ENCODE peak calls at places on chromosomes 5 and 9, in seven cellular contexts. Z is stimulated activated CD4-positive, alpha-beta T cell treated with anti-CD3 and anti-CD28 coated beads, Interleukin-2, amount 100 ng/mL, for 4 hours; I is stromal cell of bone marrow; P is amniotic stem cell; R is stimulated activated effector memory CD8-positive, alpha-beta T cell treated with anti-CD3 and anti-CD28 coated beads, Interleukin-12 subunit alpha, Interleukin-12 subunit beta, amount 100 ng/mL, for 72 hours; E is GM23338; O is SW 1271. U is an unnamed sample.

GRCh38 chr5:40453689-40454088 is 226.0 kb upstream of the PTGER4 start:
- DNase-seq in Z (no peak), I (no peak), P (no peak), R (no peak), E (no peak), O (no peak), U (no peak)

GRCh38 chr5:78979899-78980298 is 5.2 kb downstream of the ARSB start:
- DNase-seq in Z (no peak), I (no peak), P (no peak), R (no peak), E (no peak), O (no peak), U (no peak)

GRCh38 chr5:54882101-54882500 is 103.3 kb downstream of the ESM1 start:
- DNase-seq in Z (no peak), I (no peak), P (no peak), R (no peak), E (no peak), O (no peak), U (no peak)

GRCh38 chr9:135144581-135145108 is 57.2 kb downstream of the OLFM1 start:
- DNase-seq in Z (no peak), I (no peak), P (no peak), R (no peak), E (no peak), O (no peak), U (no peak)

GRCh38 chr5:141767671-141768070 is 85.6 kb upstream of the ARAP3 start:
- DNase-seq in Z (no peak), I (no peak), P (no peak), R (no peak), E (no peak), O (no peak), U (no peak)

GRCh38 chr5:143933434-143933833 is 121.5 kb downstream of the HMHB1 start:
- DNase-seq in Z (no peak), I (no peak), P (no peak), R (no peak), E (no peak), O (no peak), U (no peak)

GRCh38 chr5:10453564-10453963 is 11.9 kb downstream of the ROPN1L start:
- DNase-seq in Z (no peak), I (no peak), P (no peak), R (no peak), E (no peak), O (no peak), U (no peak)

GRCh38 chr9:109560470-109561132 is 62.5 kb upstream of the PTPN3 start:
- DNase-seq in Z (no peak), I (no peak), P (no peak), R (no peak), E (peak), O (no peak), U (no peak)

GRCh38 chr9:92660266-92660665 is 9.7 kb downstream of the IPPK start:
- DNase-seq in Z (no peak), I (no peak), P (no peak), R (no peak), E (no peak), O (no peak), U (no peak)

GRCh38 chr5:144460608-144461007 is 289.9 kb downstream of the KCTD16 start:
- DNase-seq in Z (no peak), I (no peak), P (no peak), R (no peak), E (no peak), O (no peak), U (no peak)

GRCh38 chr9:112570731-112571167 is 84.1 kb downstream of the KIAA1958 start:
- DNase-seq in Z (no peak), I (no peak), P (no peak), R (no peak), E (no peak), O (no peak), U (no peak)

GRCh38 chr5:79143684-79144379 is 32.2 kb downstream of the BHMT start:
- DNase-seq in Z (no peak), I (peak), P (no peak), R (no peak), E (no peak), O (no peak), U (no peak)

GRCh38 chr9:109707355-109707754 is 72.6 kb upstream of the PALM2AKAP2 start:
- DNase-seq in Z (no peak), I (no peak), P (no peak), R (no peak), E (no peak), O (no peak), U (no peak)

GRCh38 chr9:120439147-120439546 is 140.8 kb downstream of the CDK5RAP2 start:
- DNase-seq in Z (no peak), I (no peak), P (no peak), R (no peak), E (peak), O (no peak), U (no peak)

GRCh38 chr9:122180633-122181032 is 20.9 kb downstream of the MORN5 start:
- DNase-seq in Z (no peak), I (peak), P (no peak), R (no peak), E (no peak), O (no peak), U (no peak)

GRCh38 chr9:121222524-121223171 is 21.0 kb upstream of the RAB14 start:
- DNase-seq in Z (no peak), I (no peak), P (peak), R (no peak), E (peak), O (no peak), U (no peak)

GRCh38 chr5:92337772-92338234 is 954.7 kb upstream of the ARRDC3 start:
- DNase-seq in Z (no peak), I (no peak), P (no peak), R (no peak), E (no peak), O (no peak), U (no peak)

GRCh38 chr9:89639367-89639795 is 34.6 kb downstream of the GADD45G start:
- DNase-seq in Z (no peak), I (no peak), P (no peak), R (no peak), E (peak), O (no peak), U (no peak)

GRCh38 chr9:93059097-93059959 is 827 bp downstream of the SUSD3 start:
- DNase-seq in Z (no peak), I (no peak), P (no peak), R (no peak), E (no peak), O (no peak), U (peak)

GRCh38 chr5:56440871-56441740 is 208.0 kb upstream of the ANKRD55 start:
- DNase-seq in Z (no peak), I (peak), P (no peak), R (no peak), E (no peak), O (no peak), U (no peak)

GRCh38 chr5:181039961-181040915 is at the start of gene BTNL9:
- DNase-seq in Z (no peak), I (no peak), P (no peak), R (no peak), E (no peak), O (no peak), U (no peak)

GRCh38 chr9:89871871-89872331 is 267.1 kb downstream of the GADD45G start:
- DNase-seq in Z (no peak), I (no peak), P (no peak), R (no peak), E (no peak), O (no peak), U (peak)

GRCh38 chr9:93288341-93288740 is 104.4 kb downstream of the WNK2 start:
- DNase-seq in Z (no peak), I (no peak), P (no peak), R (no peak), E (peak), O (no peak), U (no peak)

GRCh38 chr9:8724284-8725018 is 924.9 kb upstream of the DMAC1 start:
- DNase-seq in Z (no peak), I (no peak), P (no peak), R (no peak), E (no peak), O (no peak), U (no peak)

GRCh38 chr5:172503925-172504730 is 49.8 kb upstream of the SH3PXD2B start:
- DNase-seq in Z (no peak), I (no peak), P (no peak), R (no peak), E (no peak), O (no peak), U (no peak)

GRCh38 chr9:93184439-93185221 is 691 bp downstream of the WNK2 start:
- DNase-seq in Z (no peak), I (no peak), P (no peak), R (no peak), E (peak), O (no peak), U (no peak)

GRCh38 chr5:78747703-78748359 is 99.3 kb upstream of the LHFPL2 start:
- DNase-seq in Z (no peak), I (peak), P (peak), R (no peak), E (peak), O (no peak), U (no peak)

GRCh38 chr5:76689321-76690026 is 26.5 kb upstream of the F2R start:
- DNase-seq in Z (no peak), I (peak), P (peak), R (no peak), E (no peak), O (peak), U (no peak)

GRCh38 chr5:174381241-174381640 is 335.7 kb downstream of the NSG2 start:
- DNase-seq in Z (no peak), I (no peak), P (no peak), R (no peak), E (no peak), O (no peak), U (no peak)

GRCh38 chr5:134436523-134437339 is 25.1 kb upstream of the CDKN2AIPNL start:
- DNase-seq in Z (peak), I (peak), P (peak), R (peak), E (no peak), O (no peak), U (peak)

GRCh38 chr5:59661306-59661705 is 232.2 kb downstream of the PDE4D start:
- DNase-seq in Z (no peak), I (no peak), P (no peak), R (no peak), E (no peak), O (no peak), U (no peak)

GRCh38 chr5:68554566-68555279 is 339.2 kb downstream of the PIK3R1 start:
- DNase-seq in Z (no peak), I (peak), P (peak), R (no peak), E (no peak), O (no peak), U (no peak)